ENCODE peak calls at places on chromosomes 11 and 22, in eight cellular contexts. One of them, this sample, is unnamed.

GRCh38 chr11:76206327-76207081 is at the start of gene WNT11:
- DNase-seq in KG1: no peak
- DNase-seq in epithelial cell of prostate: no peak
- DNase-seq in A549: peak
- DNase-seq in stimulated activated CD8-positive, alpha-beta memory T cell treated with anti-CD3 and anti-CD28 coated beads, Interleukin-15, amount 100 ng/mL, for 24 hours: no peak
- DNase-seq in NCI-H1694 treated with DMSO at 0.1 percent for 48 hours: no peak
- DNase-seq in NCI-H774: peak
- DNase-seq in HT1080: no peak
- DNase-seq in this sample: no peak

GRCh38 chr11:123268118-123268517 is 73.1 kb upstream of the CLMP start:
- DNase-seq in HT1080: no peak
- DNase-seq in stimulated activated CD8-positive, alpha-beta memory T cell treated with anti-CD3 and anti-CD28 coated beads, Interleukin-15, amount 100 ng/mL, for 24 hours: no peak
- DNase-seq in NCI-H1694 treated with DMSO at 0.1 percent for 48 hours: no peak
- DNase-seq in NCI-H774: peak
- DNase-seq in A549: no peak
- DNase-seq in KG1: no peak
- DNase-seq in epithelial cell of prostate: no peak
- DNase-seq in this sample: no peak

GRCh38 chr11:64591257-64592233 is 525 bp downstream of the SLC22A12 start:
- DNase-seq in stimulated activated CD8-positive, alpha-beta memory T cell treated with anti-CD3 and anti-CD28 coated beads, Interleukin-15, amount 100 ng/mL, for 24 hours: no peak
- DNase-seq in NCI-H774: no peak
- DNase-seq in KG1: no peak
- DNase-seq in NCI-H1694 treated with DMSO at 0.1 percent for 48 hours: no peak
- DNase-seq in HT1080: no peak
- DNase-seq in epithelial cell of prostate: no peak
- DNase-seq in A549: no peak
- DNase-seq in this sample: no peak

GRCh38 chr11:69027704-69028372 is 14.8 kb upstream of the MRGPRF start:
- DNase-seq in HT1080: no peak
- DNase-seq in A549: no peak
- DNase-seq in NCI-H774: no peak
- DNase-seq in NCI-H1694 treated with DMSO at 0.1 percent for 48 hours: no peak
- DNase-seq in KG1: no peak
- DNase-seq in epithelial cell of prostate: no peak
- DNase-seq in stimulated activated CD8-positive, alpha-beta memory T cell treated with anti-CD3 and anti-CD28 coated beads, Interleukin-15, amount 100 ng/mL, for 24 hours: no peak
- DNase-seq in this sample: no peak

GRCh38 chr11:77308838-77309237 is 7.4 kb upstream of the GDPD4 start:
- DNase-seq in NCI-H1694 treated with DMSO at 0.1 percent for 48 hours: no peak
- DNase-seq in KG1: no peak
- DNase-seq in A549: no peak
- DNase-seq in NCI-H774: no peak
- DNase-seq in stimulated activated CD8-positive, alpha-beta memory T cell treated with anti-CD3 and anti-CD28 coated beads, Interleukin-15, amount 100 ng/mL, for 24 hours: no peak
- DNase-seq in epithelial cell of prostate: no peak
- DNase-seq in HT1080: no peak
- DNase-seq in this sample: no peak

GRCh38 chr22:46638601-46639431 is 18.6 kb downstream of the GRAMD4 start:
- DNase-seq in A549: no peak
- DNase-seq in HT1080: no peak
- DNase-seq in KG1: no peak
- DNase-seq in NCI-H1694 treated with DMSO at 0.1 percent for 48 hours: peak
- DNase-seq in epithelial cell of prostate: no peak
- DNase-seq in stimulated activated CD8-positive, alpha-beta memory T cell treated with anti-CD3 and anti-CD28 coated beads, Interleukin-15, amount 100 ng/mL, for 24 hours: no peak
- DNase-seq in NCI-H774: peak
- DNase-seq in this sample: no peak

GRCh38 chr11:14636119-14636518 is 7.5 kb upstream of the PDE3B start:
- DNase-seq in epithelial cell of prostate: no peak
- DNase-seq in KG1: peak
- DNase-seq in HT1080: no peak
- DNase-seq in NCI-H774: no peak
- DNase-seq in stimulated activated CD8-positive, alpha-beta memory T cell treated with anti-CD3 and anti-CD28 coated beads, Interleukin-15, amount 100 ng/mL, for 24 hours: no peak
- DNase-seq in A549: no peak
- DNase-seq in NCI-H1694 treated with DMSO at 0.1 percent for 48 hours: no peak
- DNase-seq in this sample: no peak

GRCh38 chr11:76835928-76836612 is 24.6 kb upstream of the ACER3 start:
- DNase-seq in A549: no peak
- DNase-seq in NCI-H774: no peak
- DNase-seq in HT1080: peak
- DNase-seq in KG1: no peak
- DNase-seq in NCI-H1694 treated with DMSO at 0.1 percent for 48 hours: peak
- DNase-seq in epithelial cell of prostate: no peak
- DNase-seq in stimulated activated CD8-positive, alpha-beta memory T cell treated with anti-CD3 and anti-CD28 coated beads, Interleukin-15, amount 100 ng/mL, for 24 hours: no peak
- DNase-seq in this sample: no peak

GRCh38 chr11:128039140-128040021 is 548.0 kb downstream of the ETS1 start:
- DNase-seq in epithelial cell of prostate: peak
- DNase-seq in stimulated activated CD8-positive, alpha-beta memory T cell treated with anti-CD3 and anti-CD28 coated beads, Interleukin-15, amount 100 ng/mL, for 24 hours: peak
- DNase-seq in A549: no peak
- DNase-seq in NCI-H1694 treated with DMSO at 0.1 percent for 48 hours: no peak
- DNase-seq in HT1080: peak
- DNase-seq in KG1: peak
- DNase-seq in NCI-H774: no peak
- DNase-seq in this sample: peak

GRCh38 chr11:126647735-126648134 is 292.2 kb downstream of the ST3GAL4 start:
- DNase-seq in NCI-H774: no peak
- DNase-seq in NCI-H1694 treated with DMSO at 0.1 percent for 48 hours: no peak
- DNase-seq in HT1080: peak
- DNase-seq in stimulated activated CD8-positive, alpha-beta memory T cell treated with anti-CD3 and anti-CD28 coated beads, Interleukin-15, amount 100 ng/mL, for 24 hours: no peak
- DNase-seq in A549: peak
- DNase-seq in KG1: no peak
- DNase-seq in epithelial cell of prostate: peak
- DNase-seq in this sample: no peak

GRCh38 chr11:2929511-2929879 is 275 bp upstream of the PHLDA2 start:
- DNase-seq in HT1080: peak
- DNase-seq in epithelial cell of prostate: no peak
- DNase-seq in KG1: no peak
- DNase-seq in A549: peak
- DNase-seq in NCI-H774: no peak
- DNase-seq in stimulated activated CD8-positive, alpha-beta memory T cell treated with anti-CD3 and anti-CD28 coated beads, Interleukin-15, amount 100 ng/mL, for 24 hours: no peak
- DNase-seq in NCI-H1694 treated with DMSO at 0.1 percent for 48 hours: no peak
- DNase-seq in this sample: no peak

GRCh38 chr11:75800728-75801361 is 14.2 kb upstream of the UVRAG start:
- DNase-seq in NCI-H1694 treated with DMSO at 0.1 percent for 48 hours: no peak
- DNase-seq in epithelial cell of prostate: no peak
- DNase-seq in NCI-H774: no peak
- DNase-seq in A549: no peak
- DNase-seq in stimulated activated CD8-positive, alpha-beta memory T cell treated with anti-CD3 and anti-CD28 coated beads, Interleukin-15, amount 100 ng/mL, for 24 hours: no peak
- DNase-seq in HT1080: no peak
- DNase-seq in KG1: no peak
- DNase-seq in this sample: no peak

GRCh38 chr11:132358573-132358953 is 988.1 kb downstream of the NTM start:
- DNase-seq in A549: no peak
- DNase-seq in NCI-H774: no peak
- DNase-seq in stimulated activated CD8-positive, alpha-beta memory T cell treated with anti-CD3 and anti-CD28 coated beads, Interleukin-15, amount 100 ng/mL, for 24 hours: no peak
- DNase-seq in HT1080: no peak
- DNase-seq in epithelial cell of prostate: no peak
- DNase-seq in KG1: no peak
- DNase-seq in NCI-H1694 treated with DMSO at 0.1 percent for 48 hours: no peak
- DNase-seq in this sample: no peak

GRCh38 chr11:111541209-111542061 is 915 bp downstream of the LAYN start:
- DNase-seq in NCI-H1694 treated with DMSO at 0.1 percent for 48 hours: no peak
- DNase-seq in NCI-H774: no peak
- DNase-seq in A549: no peak
- DNase-seq in epithelial cell of prostate: no peak
- DNase-seq in stimulated activated CD8-positive, alpha-beta memory T cell treated with anti-CD3 and anti-CD28 coated beads, Interleukin-15, amount 100 ng/mL, for 24 hours: no peak
- DNase-seq in HT1080: peak
- DNase-seq in KG1: no peak
- DNase-seq in this sample: no peak

GRCh38 chr22:50476819-50477344 is 2.0 kb upstream of the SBF1 start:
- DNase-seq in KG1: no peak
- DNase-seq in A549: no peak
- DNase-seq in NCI-H774: no peak
- DNase-seq in epithelial cell of prostate: no peak
- DNase-seq in NCI-H1694 treated with DMSO at 0.1 percent for 48 hours: no peak
- DNase-seq in HT1080: no peak
- DNase-seq in stimulated activated CD8-positive, alpha-beta memory T cell treated with anti-CD3 and anti-CD28 coated beads, Interleukin-15, amount 100 ng/mL, for 24 hours: no peak
- DNase-seq in this sample: no peak

GRCh38 chr11:46712874-46713576 is 6.0 kb upstream of the F2 start:
- DNase-seq in KG1: no peak
- DNase-seq in NCI-H774: no peak
- DNase-seq in stimulated activated CD8-positive, alpha-beta memory T cell treated with anti-CD3 and anti-CD28 coated beads, Interleukin-15, amount 100 ng/mL, for 24 hours: no peak
- DNase-seq in epithelial cell of prostate: no peak
- DNase-seq in A549: no peak
- DNase-seq in NCI-H1694 treated with DMSO at 0.1 percent for 48 hours: no peak
- DNase-seq in HT1080: no peak
- DNase-seq in this sample: no peak

GRCh38 chr11:110044226-110044968 is 48.8 kb upstream of the ZC3H12C start:
- DNase-seq in NCI-H774: no peak
- DNase-seq in KG1: no peak
- DNase-seq in epithelial cell of prostate: no peak
- DNase-seq in HT1080: no peak
- DNase-seq in stimulated activated CD8-positive, alpha-beta memory T cell treated with anti-CD3 and anti-CD28 coated beads, Interleukin-15, amount 100 ng/mL, for 24 hours: no peak
- DNase-seq in NCI-H1694 treated with DMSO at 0.1 percent for 48 hours: no peak
- DNase-seq in A549: no peak
- DNase-seq in this sample: no peak

GRCh38 chr11:133904818-133905515 is 51.8 kb downstream of the IGSF9B start:
- DNase-seq in A549: no peak
- DNase-seq in stimulated activated CD8-positive, alpha-beta memory T cell treated with anti-CD3 and anti-CD28 coated beads, Interleukin-15, amount 100 ng/mL, for 24 hours: no peak
- DNase-seq in NCI-H1694 treated with DMSO at 0.1 percent for 48 hours: no peak
- DNase-seq in KG1: no peak
- DNase-seq in HT1080: no peak
- DNase-seq in NCI-H774: no peak
- DNase-seq in epithelial cell of prostate: no peak
- DNase-seq in this sample: no peak

GRCh38 chr22:42757475-42757874 is 36.8 kb upstream of the A4GALT start:
- DNase-seq in stimulated activated CD8-positive, alpha-beta memory T cell treated with anti-CD3 and anti-CD28 coated beads, Interleukin-15, amount 100 ng/mL, for 24 hours: no peak
- DNase-seq in epithelial cell of prostate: no peak
- DNase-seq in A549: no peak
- DNase-seq in HT1080: no peak
- DNase-seq in KG1: no peak
- DNase-seq in NCI-H774: no peak
- DNase-seq in NCI-H1694 treated with DMSO at 0.1 percent for 48 hours: no peak
- DNase-seq in this sample: no peak

GRCh38 chr11:11866203-11866602 is 24.4 kb downstream of the USP47 start:
- DNase-seq in KG1: no peak
- DNase-seq in NCI-H1694 treated with DMSO at 0.1 percent for 48 hours: no peak
- DNase-seq in HT1080: no peak
- DNase-seq in A549: no peak
- DNase-seq in NCI-H774: no peak
- DNase-seq in stimulated activated CD8-positive, alpha-beta memory T cell treated with anti-CD3 and anti-CD28 coated beads, Interleukin-15, amount 100 ng/mL, for 24 hours: no peak
- DNase-seq in epithelial cell of prostate: no peak
- DNase-seq in this sample: no peak

GRCh38 chr11:61587951-61588695 is 7.2 kb upstream of the SYT7 start:
- DNase-seq in stimulated activated CD8-positive, alpha-beta memory T cell treated with anti-CD3 and anti-CD28 coated beads, Interleukin-15, amount 100 ng/mL, for 24 hours: peak
- DNase-seq in epithelial cell of prostate: no peak
- DNase-seq in NCI-H1694 treated with DMSO at 0.1 percent for 48 hours: peak
- DNase-seq in HT1080: no peak
- DNase-seq in A549: peak
- DNase-seq in NCI-H774: peak
- DNase-seq in KG1: no peak
- DNase-seq in this sample: peak

GRCh38 chr22:33271390-33272161 is 213.4 kb upstream of the SYN3 start:
- DNase-seq in KG1: no peak
- DNase-seq in epithelial cell of prostate: no peak
- DNase-seq in stimulated activated CD8-positive, alpha-beta memory T cell treated with anti-CD3 and anti-CD28 coated beads, Interleukin-15, amount 100 ng/mL, for 24 hours: no peak
- DNase-seq in NCI-H774: peak
- DNase-seq in NCI-H1694 treated with DMSO at 0.1 percent for 48 hours: peak
- DNase-seq in HT1080: no peak
- DNase-seq in A549: no peak
- DNase-seq in this sample: no peak

GRCh38 chr22:46551996-46552395 is 14.6 kb upstream of the CELSR1 start:
- DNase-seq in NCI-H774: no peak
- DNase-seq in stimulated activated CD8-positive, alpha-beta memory T cell treated with anti-CD3 and anti-CD28 coated beads, Interleukin-15, amount 100 ng/mL, for 24 hours: no peak
- DNase-seq in KG1: no peak
- DNase-seq in A549: no peak
- DNase-seq in epithelial cell of prostate: no peak
- DNase-seq in HT1080: no peak
- DNase-seq in NCI-H1694 treated with DMSO at 0.1 percent for 48 hours: no peak
- DNase-seq in this sample: no peak

GRCh38 chr22:47623056-47623739 is 860.7 kb downstream of the TBC1D22A start:
- DNase-seq in NCI-H1694 treated with DMSO at 0.1 percent for 48 hours: no peak
- DNase-seq in KG1: no peak
- DNase-seq in epithelial cell of prostate: no peak
- DNase-seq in NCI-H774: no peak
- DNase-seq in A549: no peak
- DNase-seq in HT1080: no peak
- DNase-seq in stimulated activated CD8-positive, alpha-beta memory T cell treated with anti-CD3 and anti-CD28 coated beads, Interleukin-15, amount 100 ng/mL, for 24 hours: no peak
- DNase-seq in this sample: no peak

GRCh38 chr11:68036717-68037239 is 2.0 kb upstream of the TCIRG1 start:
- DNase-seq in epithelial cell of prostate: no peak
- DNase-seq in HT1080: no peak
- DNase-seq in KG1: peak
- DNase-seq in A549: no peak
- DNase-seq in stimulated activated CD8-positive, alpha-beta memory T cell treated with anti-CD3 and anti-CD28 coated beads, Interleukin-15, amount 100 ng/mL, for 24 hours: no peak
- DNase-seq in NCI-H774: no peak
- DNase-seq in NCI-H1694 treated with DMSO at 0.1 percent for 48 hours: no peak
- DNase-seq in this sample: no peak

GRCh38 chr11:69545976-69546617 is 64.6 kb downstream of the LINC01488 start:
- DNase-seq in epithelial cell of prostate: no peak
- DNase-seq in HT1080: no peak
- DNase-seq in KG1: no peak
- DNase-seq in NCI-H774: no peak
- DNase-seq in NCI-H1694 treated with DMSO at 0.1 percent for 48 hours: no peak
- DNase-seq in stimulated activated CD8-positive, alpha-beta memory T cell treated with anti-CD3 and anti-CD28 coated beads, Interleukin-15, amount 100 ng/mL, for 24 hours: no peak
- DNase-seq in A549: no peak
- DNase-seq in this sample: no peak

GRCh38 chr11:44372989-44373388 is 63.0 kb upstream of the ALX4 start:
- DNase-seq in HT1080: no peak
- DNase-seq in NCI-H1694 treated with DMSO at 0.1 percent for 48 hours: no peak
- DNase-seq in KG1: no peak
- DNase-seq in A549: no peak
- DNase-seq in stimulated activated CD8-positive, alpha-beta memory T cell treated with anti-CD3 and anti-CD28 coated beads, Interleukin-15, amount 100 ng/mL, for 24 hours: no peak
- DNase-seq in epithelial cell of prostate: no peak
- DNase-seq in NCI-H774: no peak
- DNase-seq in this sample: no peak

GRCh38 chr11:44870615-44871176 is 80.0 kb downstream of the TP53I11 start:
- DNase-seq in epithelial cell of prostate: no peak
- DNase-seq in NCI-H774: no peak
- DNase-seq in A549: no peak
- DNase-seq in stimulated activated CD8-positive, alpha-beta memory T cell treated with anti-CD3 and anti-CD28 coated beads, Interleukin-15, amount 100 ng/mL, for 24 hours: no peak
- DNase-seq in NCI-H1694 treated with DMSO at 0.1 percent for 48 hours: no peak
- DNase-seq in KG1: no peak
- DNase-seq in HT1080: no peak
- DNase-seq in this sample: no peak

GRCh38 chr11:119470316-119471266 is 47.6 kb upstream of the THY1 start:
- DNase-seq in A549: no peak
- DNase-seq in KG1: no peak
- DNase-seq in NCI-H1694 treated with DMSO at 0.1 percent for 48 hours: no peak
- DNase-seq in NCI-H774: no peak
- DNase-seq in epithelial cell of prostate: peak
- DNase-seq in stimulated activated CD8-positive, alpha-beta memory T cell treated with anti-CD3 and anti-CD28 coated beads, Interleukin-15, amount 100 ng/mL, for 24 hours: no peak
- DNase-seq in HT1080: peak
- DNase-seq in this sample: no peak

GRCh38 chr22:37082251-37082650 is 27.3 kb downstream of the TMPRSS6 start:
- DNase-seq in stimulated activated CD8-positive, alpha-beta memory T cell treated with anti-CD3 and anti-CD28 coated beads, Interleukin-15, amount 100 ng/mL, for 24 hours: no peak
- DNase-seq in A549: no peak
- DNase-seq in epithelial cell of prostate: no peak
- DNase-seq in HT1080: no peak
- DNase-seq in KG1: no peak
- DNase-seq in NCI-H1694 treated with DMSO at 0.1 percent for 48 hours: no peak
- DNase-seq in NCI-H774: no peak
- DNase-seq in this sample: no peak

GRCh38 chr11:83862033-83862432 is 575.9 kb upstream of the CCDC90B start:
- DNase-seq in NCI-H1694 treated with DMSO at 0.1 percent for 48 hours: no peak
- DNase-seq in A549: no peak
- DNase-seq in NCI-H774: no peak
- DNase-seq in epithelial cell of prostate: no peak
- DNase-seq in KG1: no peak
- DNase-seq in HT1080: no peak
- DNase-seq in stimulated activated CD8-positive, alpha-beta memory T cell treated with anti-CD3 and anti-CD28 coated beads, Interleukin-15, amount 100 ng/mL, for 24 hours: no peak
- DNase-seq in this sample: no peak

GRCh38 chr22:50184004-50184461 is 1.7 kb upstream of the TRABD start:
- DNase-seq in epithelial cell of prostate: no peak
- DNase-seq in NCI-H774: no peak
- DNase-seq in A549: no peak
- DNase-seq in NCI-H1694 treated with DMSO at 0.1 percent for 48 hours: no peak
- DNase-seq in HT1080: no peak
- DNase-seq in KG1: no peak
- DNase-seq in stimulated activated CD8-positive, alpha-beta memory T cell treated with anti-CD3 and anti-CD28 coated beads, Interleukin-15, amount 100 ng/mL, for 24 hours: no peak
- DNase-seq in this sample: no peak

GRCh38 chr11:7307836-7308235 is 56.1 kb downstream of the SYT9 start:
- DNase-seq in stimulated activated CD8-positive, alpha-beta memory T cell treated with anti-CD3 and anti-CD28 coated beads, Interleukin-15, amount 100 ng/mL, for 24 hours: no peak
- DNase-seq in A549: no peak
- DNase-seq in NCI-H1694 treated with DMSO at 0.1 percent for 48 hours: no peak
- DNase-seq in epithelial cell of prostate: no peak
- DNase-seq in KG1: no peak
- DNase-seq in HT1080: no peak
- DNase-seq in NCI-H774: no peak
- DNase-seq in this sample: no peak

GRCh38 chr11:66727282-66727882 is 1.6 kb downstream of the SPTBN2 start:
- DNase-seq in HT1080: peak
- DNase-seq in A549: peak
- DNase-seq in NCI-H774: peak
- DNase-seq in stimulated activated CD8-positive, alpha-beta memory T cell treated with anti-CD3 and anti-CD28 coated beads, Interleukin-15, amount 100 ng/mL, for 24 hours: no peak
- DNase-seq in epithelial cell of prostate: no peak
- DNase-seq in KG1: no peak
- DNase-seq in NCI-H1694 treated with DMSO at 0.1 percent for 48 hours: no peak
- DNase-seq in this sample: no peak

This sample was measured in DND-41.